ENCODE peak calls at places on chromosomes 3 and 15, in nine cellular contexts. D is cardiac fibroblast; E is astrocyte of the cerebellum; Q is nucleus accumbens; M is globus pallidus; K is GM12891; L is Jurkat, Clone E6-1; P is activated naive CD8-positive, alpha-beta T cell treated with anti-CD3 and anti-CD28 coated beads, Interleukin-2, amount 50 U/mL, for 24 hours; Y is NCI-H2171. U is an unnamed sample.

GRCh38 chr3:129317014-129317771 is 38.5 kb downstream of the HMCES start:
- DNase-seq in E (no peak), K (no peak), Q (no peak), M (no peak), Y (no peak), L (no peak), P (peak; percentile 54), D (no peak), U (no peak)

GRCh38 chr3:9912294-9912935 is 4.5 kb upstream of the IL17RC start:
- DNase-seq in E (peak; percentile 26), Y (no peak), M (no peak), K (no peak), L (peak; percentile 18), P (no peak), Q (no peak), D (no peak), U (no peak)

GRCh38 chr3:164351126-164351525 is 727.2 kb downstream of the SI start:
- DNase-seq in E (peak; percentile 4), M (no peak), L (no peak), Q (no peak), Y (no peak), D (no peak), K (no peak), P (no peak), U (no peak)

GRCh38 chr3:148233403-148233802 is 464.3 kb upstream of the AGTR1 start:
- DNase-seq in L (no peak), Y (no peak), K (no peak), E (no peak), Q (no peak), P (no peak), D (peak; percentile 38), M (no peak), U (no peak)

GRCh38 chr3:155886915-155887314 is 16.5 kb downstream of the GMPS start:
- DNase-seq in Q (no peak), P (no peak), L (no peak), M (no peak), D (no peak), Y (no peak), K (no peak), E (no peak), U (no peak)

GRCh38 chr15:93217343-93217742 is 128.3 kb upstream of the RGMA start:
- DNase-seq in K (no peak), P (no peak), Y (no peak), E (no peak), Q (no peak), D (no peak), L (no peak), M (no peak), U (no peak)

GRCh38 chr3:37887062-37887461 is 25.4 kb downstream of the CTDSPL start:
- DNase-seq in K (no peak), Q (no peak), E (no peak), Y (no peak), L (no peak), D (no peak), P (no peak), M (no peak), U (no peak)

GRCh38 chr3:159650751-159651150 is 337.9 kb upstream of the IL12A start:
- DNase-seq in Y (no peak), M (no peak), Q (no peak), E (no peak), P (no peak), D (no peak), L (no peak), K (no peak), U (no peak)

GRCh38 chr3:46271910-46272309 is 29.6 kb downstream of the CCR3 start:
- DNase-seq in Y (no peak), Q (no peak), D (no peak), M (no peak), P (no peak), L (no peak), E (no peak), K (no peak), U (no peak)

U was measured in mucosa of descending colon.